ENCODE peak calls at places on chromosome 3, in six cellular contexts. One of them, this sample, is unnamed.

GRCh38 chr3:13414040-13414729 is 5.9 kb downstream of the NUP210 start:
- DNase-seq in GM04503: no peak
- DNase-seq in T-helper 2 cell: peak
- DNase-seq in iPS DF 19.7: no peak
- DNase-seq in psoas muscle: peak
- DNase-seq in colonic mucosa: peak
- DNase-seq in this sample: peak

GRCh38 chr3:102332205-102332604 is 102.6 kb upstream of the ZPLD1 start:
- DNase-seq in GM04503: no peak
- DNase-seq in T-helper 2 cell: no peak
- DNase-seq in iPS DF 19.7: no peak
- DNase-seq in psoas muscle: no peak
- DNase-seq in colonic mucosa: no peak
- DNase-seq in this sample: no peak

GRCh38 chr3:119125742-119126507 is 20.0 kb upstream of the TEX55 start:
- DNase-seq in GM04503: no peak
- DNase-seq in T-helper 2 cell: no peak
- DNase-seq in iPS DF 19.7: no peak
- DNase-seq in psoas muscle: no peak
- DNase-seq in colonic mucosa: no peak
- DNase-seq in this sample: no peak

GRCh38 chr3:120506076-120506827 is 55.5 kb upstream of the FSTL1 start:
- DNase-seq in GM04503: no peak
- DNase-seq in T-helper 2 cell: no peak
- DNase-seq in iPS DF 19.7: no peak
- DNase-seq in psoas muscle: no peak
- DNase-seq in colonic mucosa: no peak
- DNase-seq in this sample: peak

GRCh38 chr3:62525276-62525675 is 151.9 kb upstream of the FEZF2 start:
- DNase-seq in GM04503: no peak
- DNase-seq in T-helper 2 cell: no peak
- DNase-seq in iPS DF 19.7: no peak
- DNase-seq in psoas muscle: no peak
- DNase-seq in colonic mucosa: no peak
- DNase-seq in this sample: peak

GRCh38 chr3:127013196-127013595 is 30.3 kb downstream of the PLXNA1 start:
- DNase-seq in GM04503: no peak
- DNase-seq in T-helper 2 cell: no peak
- DNase-seq in iPS DF 19.7: no peak
- DNase-seq in psoas muscle: no peak
- DNase-seq in colonic mucosa: no peak
- DNase-seq in this sample: no peak

GRCh38 chr3:43077261-43077660 is 28.6 kb downstream of the POMGNT2 start:
- DNase-seq in GM04503: no peak
- DNase-seq in T-helper 2 cell: no peak
- DNase-seq in iPS DF 19.7: no peak
- DNase-seq in psoas muscle: no peak
- DNase-seq in colonic mucosa: no peak
- DNase-seq in this sample: no peak

GRCh38 chr3:178385280-178385952 is 150.8 kb upstream of the KCNMB2 start:
- DNase-seq in GM04503: no peak
- DNase-seq in T-helper 2 cell: peak
- DNase-seq in iPS DF 19.7: no peak
- DNase-seq in psoas muscle: no peak
- DNase-seq in colonic mucosa: peak
- DNase-seq in this sample: peak

GRCh38 chr3:9946112-9947024 is 5.8 kb downstream of the PRRT3 start:
- DNase-seq in GM04503: no peak
- DNase-seq in T-helper 2 cell: peak
- DNase-seq in iPS DF 19.7: no peak
- DNase-seq in psoas muscle: peak
- DNase-seq in colonic mucosa: peak
- DNase-seq in this sample: peak

This sample was measured in HT1080.